ENCODE peak calls at places on chromosome 3, in seven cellular contexts. L, E, F, N, W, D and R are unnamed samples.

GRCh38 chr3:105466072-105466471 is 99.4 kb downstream of the ALCAM start:
- DNase-seq in L (no peak), E (no peak), F (no peak), N (no peak), W (no peak), D (no peak), R (no peak)

GRCh38 chr3:123270818-123271217 is 69.1 kb downstream of the SEC22A start:
- DNase-seq in L (no peak), E (no peak), F (no peak), N (peak), W (no peak), D (no peak), R (no peak)

GRCh38 chr3:196440041-196440537 is 7.9 kb upstream of the UBXN7 start:
- DNase-seq in L (no peak), E (no peak), F (no peak), N (no peak), W (no peak), D (no peak), R (no peak)

GRCh38 chr3:138726966-138727365 is 107.8 kb downstream of the PIK3CB start:
- DNase-seq in L (no peak), E (no peak), F (no peak), N (no peak), W (no peak), D (no peak), R (no peak)

GRCh38 chr3:185070491-185071335 is 82.1 kb downstream of the C3orf70 start:
- DNase-seq in L (peak), E (no peak), F (no peak), N (no peak), W (peak), D (no peak), R (no peak)

GRCh38 chr3:10518506-10519150 is 13.2 kb upstream of the ATP2B2 start:
- DNase-seq in L (no peak), E (no peak), F (no peak), N (peak), W (no peak), D (no peak), R (peak)

GRCh38 chr3:86929046-86929445 is 61.9 kb downstream of the VGLL3 start:
- DNase-seq in L (no peak), E (no peak), F (no peak), N (no peak), W (no peak), D (no peak), R (no peak)

GRCh38 chr3:22401499-22401898 is 650.5 kb upstream of the ZNF385D start:
- DNase-seq in L (no peak), E (no peak), F (no peak), N (no peak), W (no peak), D (no peak), R (no peak)

GRCh38 chr3:155984791-155985417 is 114.5 kb downstream of the GMPS start:
- DNase-seq in L (no peak), E (no peak), F (no peak), N (no peak), W (no peak), D (no peak), R (no peak)

GRCh38 chr3:63279000-63279366 is 875 bp downstream of the SYNPR start:
- DNase-seq in L (no peak), E (no peak), F (no peak), N (no peak), W (peak), D (no peak), R (no peak)

GRCh38 chr3:181493423-181493822 is 218.3 kb upstream of the SOX2 start:
- DNase-seq in L (no peak), E (no peak), F (no peak), N (peak), W (no peak), D (no peak), R (no peak)

GRCh38 chr3:172125963-172126403 is 86.6 kb downstream of the FNDC3B start:
- DNase-seq in L (peak), E (no peak), F (no peak), N (peak), W (no peak), D (no peak), R (no peak)

GRCh38 chr3:49238274-49239127 is 38.5 kb downstream of the C3orf62 start:
- DNase-seq in L (peak), E (peak), F (no peak), N (no peak), W (peak), D (no peak), R (no peak)

GRCh38 chr3:13569201-13569600 is 20.3 kb downstream of the FBLN2 start:
- DNase-seq in L (no peak), E (no peak), F (no peak), N (no peak), W (no peak), D (no peak), R (no peak)

GRCh38 chr3:4290272-4290893 is 12.8 kb upstream of the SETMAR start:
- DNase-seq in L (peak), E (no peak), F (no peak), N (no peak), W (no peak), D (no peak), R (no peak)

GRCh38 chr3:188280627-188281026 is 126.7 kb downstream of the LPP start:
- DNase-seq in L (no peak), E (no peak), F (no peak), N (peak), W (no peak), D (no peak), R (no peak)

GRCh38 chr3:167091186-167091585 is 288.9 kb downstream of the ZBBX start:
- DNase-seq in L (no peak), E (no peak), F (no peak), N (no peak), W (no peak), D (no peak), R (no peak)

GRCh38 chr3:59985643-59986200 is 935.9 kb upstream of the CFAP20DC start:
- DNase-seq in L (no peak), E (no peak), F (no peak), N (no peak), W (no peak), D (no peak), R (no peak)

GRCh38 chr3:46386206-46386605 is 15.5 kb downstream of the CCR5 start:
- DNase-seq in L (no peak), E (peak), F (no peak), N (no peak), W (no peak), D (no peak), R (no peak)

GRCh38 chr3:39919281-39919680 is 109.9 kb downstream of the MYRIP start:
- DNase-seq in L (no peak), E (no peak), F (no peak), N (no peak), W (no peak), D (no peak), R (no peak)

GRCh38 chr3:69082805-69083204 is 1.9 kb upstream of the ARL6IP5 start:
- DNase-seq in L (peak), E (no peak), F (peak), N (peak), W (peak), D (peak), R (no peak)

GRCh38 chr3:195568630-195569029 is 15.1 kb downstream of the APOD start:
- DNase-seq in L (no peak), E (no peak), F (no peak), N (no peak), W (no peak), D (no peak), R (no peak)

GRCh38 chr3:135887220-135887619 is 78.3 kb upstream of the PPP2R3A start:
- DNase-seq in L (no peak), E (no peak), F (no peak), N (no peak), W (no peak), D (no peak), R (no peak)

GRCh38 chr3:128395500-128396125 is 71.1 kb downstream of the DNAJB8 start:
- DNase-seq in L (no peak), E (no peak), F (no peak), N (no peak), W (no peak), D (no peak), R (no peak)

GRCh38 chr3:63763156-63763555 is 55.9 kb upstream of the C3orf49 start:
- DNase-seq in L (no peak), E (no peak), F (no peak), N (peak), W (no peak), D (no peak), R (no peak)

GRCh38 chr3:190319660-190320059 is 2.6 kb downstream of the CLDN1 start:
- DNase-seq in L (no peak), E (peak), F (peak), N (no peak), W (no peak), D (no peak), R (no peak)

GRCh38 chr3:108221403-108221802 is 821 bp downstream of the IFT57 start:
- DNase-seq in L (no peak), E (no peak), F (no peak), N (no peak), W (no peak), D (no peak), R (no peak)

GRCh38 chr3:123119802-123120201 is 53.0 kb downstream of the PDIA5 start:
- DNase-seq in L (no peak), E (no peak), F (no peak), N (no peak), W (no peak), D (no peak), R (no peak)

GRCh38 chr3:65153850-65154512 is 466.2 kb upstream of the ADAMTS9 start:
- DNase-seq in L (no peak), E (no peak), F (no peak), N (no peak), W (peak), D (no peak), R (no peak)

GRCh38 chr3:77096966-77097890 is 57.3 kb downstream of the ROBO2 start:
- DNase-seq in L (no peak), E (no peak), F (no peak), N (no peak), W (no peak), D (no peak), R (no peak)

GRCh38 chr3:59908280-59908679 is 858.5 kb upstream of the CFAP20DC start:
- DNase-seq in L (no peak), E (no peak), F (no peak), N (no peak), W (peak), D (no peak), R (no peak)

GRCh38 chr3:125212509-125213372 is at the start of gene SLC12A8:
- DNase-seq in L (peak), E (no peak), F (no peak), N (no peak), W (peak), D (no peak), R (peak)

GRCh38 chr3:112640864-112641751 is at the start of gene CCDC80:
- DNase-seq in L (no peak), E (peak), F (no peak), N (peak), W (peak), D (no peak), R (no peak)

GRCh38 chr3:11306815-11307589 is 34.8 kb downstream of the ATG7 start:
- DNase-seq in L (no peak), E (no peak), F (peak), N (no peak), W (peak), D (peak), R (no peak)

GRCh38 chr3:242986-243706 is 46.6 kb downstream of the CHL1 start:
- DNase-seq in L (no peak), E (no peak), F (no peak), N (no peak), W (no peak), D (no peak), R (no peak)

GRCh38 chr3:69294014-69294771 is 91.7 kb downstream of the FRMD4B start:
- DNase-seq in L (no peak), E (peak), F (no peak), N (peak), W (peak), D (no peak), R (no peak)

GRCh38 chr3:62135731-62136130 is 237.6 kb downstream of the FEZF2 start:
- DNase-seq in L (no peak), E (no peak), F (no peak), N (no peak), W (no peak), D (no peak), R (no peak)

GRCh38 chr3:138348950-138349739 is 766 bp downstream of the MRAS start:
- DNase-seq in L (peak), E (no peak), F (no peak), N (peak), W (peak), D (no peak), R (no peak)